ENCODE peak calls at places on chromosomes 12 and 14, in seven cellular contexts. One of them, this sample, is unnamed.

GRCh38 chr12:81859521-81859920 is 100.4 kb upstream of the PPFIA2 start:
- DNase-seq in left lung: no peak
- DNase-seq in tibial artery: no peak
- DNase-seq in CD8-positive, alpha-beta T cell: no peak
- DNase-seq in CD4-positive, alpha-beta memory T cell: no peak
- DNase-seq in OCI-LY7: no peak
- DNase-seq in uterus: no peak
- DNase-seq in this sample: no peak

GRCh38 chr12:89636054-89636775 is 72.4 kb downstream of the ATP2B1 start:
- DNase-seq in OCI-LY7: no peak
- DNase-seq in tibial artery: no peak
- DNase-seq in CD8-positive, alpha-beta T cell: no peak
- DNase-seq in uterus: no peak
- DNase-seq in left lung: no peak
- DNase-seq in CD4-positive, alpha-beta memory T cell: no peak
- DNase-seq in this sample: no peak

GRCh38 chr12:6618483-6618882 is 11.3 kb upstream of the CHD4 start:
- DNase-seq in uterus: no peak
- DNase-seq in left lung: no peak
- DNase-seq in tibial artery: no peak
- DNase-seq in OCI-LY7: no peak
- DNase-seq in CD8-positive, alpha-beta T cell: no peak
- DNase-seq in CD4-positive, alpha-beta memory T cell: no peak
- DNase-seq in this sample: no peak

GRCh38 chr12:28879379-28879778 is 269.7 kb upstream of the FAR2 start:
- DNase-seq in CD8-positive, alpha-beta T cell: no peak
- DNase-seq in tibial artery: no peak
- DNase-seq in left lung: no peak
- DNase-seq in OCI-LY7: no peak
- DNase-seq in uterus: no peak
- DNase-seq in CD4-positive, alpha-beta memory T cell: no peak
- DNase-seq in this sample: no peak

GRCh38 chr12:2179953-2180736 is 127.4 kb downstream of the CACNA1C start:
- DNase-seq in CD4-positive, alpha-beta memory T cell: no peak
- DNase-seq in CD8-positive, alpha-beta T cell: no peak
- DNase-seq in uterus: peak
- DNase-seq in OCI-LY7: no peak
- DNase-seq in tibial artery: peak
- DNase-seq in left lung: peak
- DNase-seq in this sample: peak

GRCh38 chr14:80211143-80212024 is at the start of gene DIO2:
- DNase-seq in CD8-positive, alpha-beta T cell: no peak
- DNase-seq in uterus: no peak
- DNase-seq in left lung: peak
- DNase-seq in CD4-positive, alpha-beta memory T cell: no peak
- DNase-seq in tibial artery: peak
- DNase-seq in OCI-LY7: no peak
- DNase-seq in this sample: no peak

GRCh38 chr12:111330800-111331752 is 37.8 kb downstream of the PHETA1 start:
- DNase-seq in CD8-positive, alpha-beta T cell: no peak
- DNase-seq in left lung: no peak
- DNase-seq in OCI-LY7: peak
- DNase-seq in uterus: no peak
- DNase-seq in tibial artery: no peak
- DNase-seq in CD4-positive, alpha-beta memory T cell: no peak
- DNase-seq in this sample: no peak

GRCh38 chr12:6229224-6229748 is 29.1 kb downstream of the CD9 start:
- DNase-seq in tibial artery: peak
- DNase-seq in left lung: peak
- DNase-seq in OCI-LY7: no peak
- DNase-seq in uterus: no peak
- DNase-seq in CD8-positive, alpha-beta T cell: no peak
- DNase-seq in CD4-positive, alpha-beta memory T cell: no peak
- DNase-seq in this sample: no peak

GRCh38 chr12:53499261-53500118 is at the start of gene MAP3K12:
- DNase-seq in CD4-positive, alpha-beta memory T cell: peak
- DNase-seq in CD8-positive, alpha-beta T cell: peak
- DNase-seq in tibial artery: peak
- DNase-seq in uterus: peak
- DNase-seq in left lung: peak
- DNase-seq in OCI-LY7: peak
- DNase-seq in this sample: peak

GRCh38 chr12:99984271-99985128 is at the start of gene ANKS1B:
- DNase-seq in tibial artery: peak
- DNase-seq in OCI-LY7: no peak
- DNase-seq in left lung: peak
- DNase-seq in uterus: peak
- DNase-seq in CD8-positive, alpha-beta T cell: no peak
- DNase-seq in CD4-positive, alpha-beta memory T cell: no peak
- DNase-seq in this sample: peak

GRCh38 chr12:133203344-133204263 is 22.3 kb downstream of the ZNF268 start:
- DNase-seq in tibial artery: no peak
- DNase-seq in CD8-positive, alpha-beta T cell: no peak
- DNase-seq in uterus: no peak
- DNase-seq in CD4-positive, alpha-beta memory T cell: no peak
- DNase-seq in left lung: no peak
- DNase-seq in OCI-LY7: peak
- DNase-seq in this sample: no peak

GRCh38 chr12:22255097-22255496 is 79.4 kb downstream of the ST8SIA1 start:
- DNase-seq in uterus: no peak
- DNase-seq in left lung: no peak
- DNase-seq in CD8-positive, alpha-beta T cell: no peak
- DNase-seq in tibial artery: no peak
- DNase-seq in OCI-LY7: no peak
- DNase-seq in CD4-positive, alpha-beta memory T cell: no peak
- DNase-seq in this sample: no peak

GRCh38 chr14:80946187-80946586 is 4.6 kb upstream of the CEP128 start:
- DNase-seq in uterus: no peak
- DNase-seq in tibial artery: no peak
- DNase-seq in left lung: no peak
- DNase-seq in OCI-LY7: no peak
- DNase-seq in CD4-positive, alpha-beta memory T cell: no peak
- DNase-seq in CD8-positive, alpha-beta T cell: no peak
- DNase-seq in this sample: no peak

GRCh38 chr14:104317975-104318557 is 179.7 kb downstream of the KIF26A start:
- DNase-seq in left lung: no peak
- DNase-seq in CD8-positive, alpha-beta T cell: no peak
- DNase-seq in OCI-LY7: no peak
- DNase-seq in tibial artery: peak
- DNase-seq in CD4-positive, alpha-beta memory T cell: no peak
- DNase-seq in uterus: peak
- DNase-seq in this sample: no peak

GRCh38 chr12:124786065-124786964 is 77.3 kb downstream of the SCARB1 start:
- DNase-seq in left lung: peak
- DNase-seq in CD4-positive, alpha-beta memory T cell: no peak
- DNase-seq in tibial artery: peak
- DNase-seq in OCI-LY7: no peak
- DNase-seq in uterus: peak
- DNase-seq in CD8-positive, alpha-beta T cell: no peak
- DNase-seq in this sample: no peak

GRCh38 chr14:104001003-104001402 is 58.7 kb upstream of the RD3L start:
- DNase-seq in left lung: no peak
- DNase-seq in tibial artery: no peak
- DNase-seq in CD8-positive, alpha-beta T cell: no peak
- DNase-seq in OCI-LY7: peak
- DNase-seq in CD4-positive, alpha-beta memory T cell: no peak
- DNase-seq in uterus: no peak
- DNase-seq in this sample: no peak

GRCh38 chr12:110015132-110015531 is 15.9 kb downstream of the ANKRD13A start:
- DNase-seq in CD4-positive, alpha-beta memory T cell: peak
- DNase-seq in uterus: no peak
- DNase-seq in tibial artery: no peak
- DNase-seq in OCI-LY7: peak
- DNase-seq in left lung: no peak
- DNase-seq in CD8-positive, alpha-beta T cell: no peak
- DNase-seq in this sample: no peak

DNA sequence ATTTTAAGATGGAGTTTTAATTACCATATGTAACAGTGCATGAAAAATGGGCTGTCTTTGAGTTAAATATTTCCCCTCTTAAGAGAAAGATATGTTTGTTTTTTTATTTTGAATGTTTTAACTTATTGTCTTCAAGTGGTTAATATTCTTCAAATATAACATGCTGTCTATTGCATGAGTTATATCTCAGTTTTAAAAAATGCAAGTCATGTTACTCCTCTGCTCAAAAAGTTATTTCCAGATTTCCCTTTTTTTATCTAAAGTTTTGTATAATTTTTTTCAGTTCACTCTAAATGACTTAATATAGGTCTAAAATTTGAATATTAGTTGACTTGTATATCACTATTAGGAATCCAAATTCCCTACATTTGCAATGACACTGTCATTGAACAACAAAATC is 5.9 kb upstream of the KCNMB4 start:
- DNase-seq in OCI-LY7: no peak
- DNase-seq in tibial artery: no peak
- DNase-seq in left lung: no peak
- DNase-seq in CD8-positive, alpha-beta T cell: no peak
- DNase-seq in uterus: no peak
- DNase-seq in CD4-positive, alpha-beta memory T cell: no peak
- DNase-seq in this sample: no peak
- H3K27ac ChIP-seq in OCI-LY7: no peak
- H3K27ac ChIP-seq in tibial artery: no peak
- H3K27ac ChIP-seq in left lung: no peak
- H3K27ac ChIP-seq in CD8-positive, alpha-beta T cell: no peak
- H3K27ac ChIP-seq in uterus: no peak
- H3K27ac ChIP-seq in CD4-positive, alpha-beta memory T cell: no peak
- H3K27ac ChIP-seq in this sample: no peak

GRCh38 chr14:93794756-93795155 is 6.5 kb upstream of the PRIMA1 start:
- DNase-seq in uterus: no peak
- DNase-seq in CD4-positive, alpha-beta memory T cell: no peak
- DNase-seq in CD8-positive, alpha-beta T cell: no peak
- DNase-seq in left lung: no peak
- DNase-seq in OCI-LY7: no peak
- DNase-seq in tibial artery: no peak
- DNase-seq in this sample: no peak

GRCh38 chr14:93790966-93791365 is 2.7 kb upstream of the PRIMA1 start:
- DNase-seq in CD4-positive, alpha-beta memory T cell: no peak
- DNase-seq in CD8-positive, alpha-beta T cell: no peak
- DNase-seq in tibial artery: no peak
- DNase-seq in left lung: no peak
- DNase-seq in uterus: no peak
- DNase-seq in OCI-LY7: no peak
- DNase-seq in this sample: no peak

GRCh38 chr14:93797071-93797470 is 8.8 kb upstream of the PRIMA1 start:
- DNase-seq in left lung: no peak
- DNase-seq in OCI-LY7: no peak
- DNase-seq in CD4-positive, alpha-beta memory T cell: no peak
- DNase-seq in CD8-positive, alpha-beta T cell: no peak
- DNase-seq in uterus: no peak
- DNase-seq in tibial artery: no peak
- DNase-seq in this sample: no peak

GRCh38 chr14:93792391-93792790 is 4.1 kb upstream of the PRIMA1 start:
- DNase-seq in CD8-positive, alpha-beta T cell: no peak
- DNase-seq in uterus: no peak
- DNase-seq in OCI-LY7: no peak
- DNase-seq in CD4-positive, alpha-beta memory T cell: no peak
- DNase-seq in left lung: no peak
- DNase-seq in tibial artery: no peak
- DNase-seq in this sample: no peak

GRCh38 chr14:93793555-93793954 is 5.3 kb upstream of the PRIMA1 start:
- DNase-seq in tibial artery: no peak
- DNase-seq in CD8-positive, alpha-beta T cell: no peak
- DNase-seq in uterus: no peak
- DNase-seq in left lung: no peak
- DNase-seq in CD4-positive, alpha-beta memory T cell: no peak
- DNase-seq in OCI-LY7: no peak
- DNase-seq in this sample: no peak
- H3K27ac ChIP-seq in tibial artery: no peak
- H3K27ac ChIP-seq in CD8-positive, alpha-beta T cell: no peak
- H3K27ac ChIP-seq in uterus: no peak
- H3K27ac ChIP-seq in left lung: no peak
- H3K27ac ChIP-seq in CD4-positive, alpha-beta memory T cell: no peak
- H3K27ac ChIP-seq in OCI-LY7: no peak
- H3K27ac ChIP-seq in this sample: no peak

GRCh38 chr12:12439636-12440035 is 82.8 kb downstream of the BORCS5 start:
- DNase-seq in OCI-LY7: no peak
- DNase-seq in CD4-positive, alpha-beta memory T cell: peak
- DNase-seq in CD8-positive, alpha-beta T cell: no peak
- DNase-seq in tibial artery: no peak
- DNase-seq in left lung: no peak
- DNase-seq in uterus: peak
- DNase-seq in this sample: peak
- H3K27ac ChIP-seq in OCI-LY7: no peak
- H3K27ac ChIP-seq in CD4-positive, alpha-beta memory T cell: peak
- H3K27ac ChIP-seq in CD8-positive, alpha-beta T cell: no peak
- H3K27ac ChIP-seq in tibial artery: no peak
- H3K27ac ChIP-seq in left lung: peak
- H3K27ac ChIP-seq in uterus: no peak
- H3K27ac ChIP-seq in this sample: peak

DNA sequence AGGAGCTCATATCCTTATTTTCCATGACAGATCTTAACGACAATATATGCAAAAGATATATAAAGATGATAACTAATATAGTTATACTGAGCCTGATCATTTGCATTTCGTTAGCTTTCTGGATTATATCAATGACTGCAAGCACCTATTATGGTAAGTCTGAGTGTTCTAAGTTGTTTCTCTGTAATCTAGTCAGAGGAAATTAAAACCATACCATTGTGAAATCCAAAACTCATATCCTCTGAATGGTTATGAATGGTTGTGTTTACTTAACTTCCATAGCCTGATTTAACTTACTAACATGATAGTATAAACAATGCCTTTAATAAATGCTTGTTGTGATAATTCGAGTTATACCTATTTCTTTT is 760 bp downstream of the TMEM19 start:
- DNase-seq in OCI-LY7: peak
- DNase-seq in left lung: no peak
- DNase-seq in tibial artery: no peak
- DNase-seq in uterus: no peak
- DNase-seq in CD8-positive, alpha-beta T cell: no peak
- DNase-seq in CD4-positive, alpha-beta memory T cell: no peak
- DNase-seq in this sample: no peak
- H3K27ac ChIP-seq in OCI-LY7: peak
- H3K27ac ChIP-seq in left lung: peak
- H3K27ac ChIP-seq in tibial artery: peak
- H3K27ac ChIP-seq in uterus: peak
- H3K27ac ChIP-seq in CD8-positive, alpha-beta T cell: peak
- H3K27ac ChIP-seq in CD4-positive, alpha-beta memory T cell: peak
- H3K27ac ChIP-seq in this sample: peak

GRCh38 chr14:76923422-76924362 is 97.5 kb downstream of the LRRC74A start:
- DNase-seq in CD8-positive, alpha-beta T cell: no peak
- DNase-seq in left lung: no peak
- DNase-seq in OCI-LY7: no peak
- DNase-seq in tibial artery: no peak
- DNase-seq in uterus: no peak
- DNase-seq in CD4-positive, alpha-beta memory T cell: no peak
- DNase-seq in this sample: no peak
- H3K27ac ChIP-seq in CD8-positive, alpha-beta T cell: no peak
- H3K27ac ChIP-seq in left lung: no peak
- H3K27ac ChIP-seq in OCI-LY7: no peak
- H3K27ac ChIP-seq in tibial artery: no peak
- H3K27ac ChIP-seq in uterus: peak
- H3K27ac ChIP-seq in CD4-positive, alpha-beta memory T cell: peak
- H3K27ac ChIP-seq in this sample: no peak